ENCODE peak calls at places on chromosome 16, in nine cellular contexts. One of them, this sample, is unnamed.
A peak's percentile ranks its signal among the peaks of the same experiment; 100 is the strongest.

GRCh38 chr16:67284699-67285646 is 5.6 kb downstream of the PLEKHG4 start:
- DNase-seq in fibroblast of lung: no peak
- DNase-seq in lung: peak; percentile 42
- DNase-seq in cardiac muscle cell: peak; percentile 61
- DNase-seq in WERI-Rb-1: peak; percentile 60
- DNase-seq in adrenal gland: no peak
- DNase-seq in heart right ventricle: peak; percentile 23
- DNase-seq in mammary epithelial cell: peak; percentile 59
- DNase-seq in right cardiac atrium: no peak
- DNase-seq in this sample: peak; percentile 74

GRCh38 chr16:88844412-88845118 is 12.2 kb downstream of the GALNS start:
- DNase-seq in adrenal gland: no peak
- DNase-seq in mammary epithelial cell: no peak
- DNase-seq in heart right ventricle: no peak
- DNase-seq in lung: no peak
- DNase-seq in right cardiac atrium: no peak
- DNase-seq in cardiac muscle cell: no peak
- DNase-seq in WERI-Rb-1: no peak
- DNase-seq in fibroblast of lung: no peak
- DNase-seq in this sample: no peak

GRCh38 chr16:88401604-88402246 is 19.0 kb downstream of the ZNF469 start:
- DNase-seq in lung: no peak
- DNase-seq in heart right ventricle: no peak
- DNase-seq in adrenal gland: no peak
- DNase-seq in cardiac muscle cell: no peak
- DNase-seq in WERI-Rb-1: no peak
- DNase-seq in fibroblast of lung: no peak
- DNase-seq in right cardiac atrium: no peak
- DNase-seq in mammary epithelial cell: no peak
- DNase-seq in this sample: no peak

GRCh38 chr16:68792465-68793324 is 50.6 kb upstream of the TANGO6 start:
- DNase-seq in heart right ventricle: no peak
- DNase-seq in lung: no peak
- DNase-seq in mammary epithelial cell: no peak
- DNase-seq in cardiac muscle cell: no peak
- DNase-seq in fibroblast of lung: peak; percentile 66
- DNase-seq in WERI-Rb-1: no peak
- DNase-seq in adrenal gland: no peak
- DNase-seq in right cardiac atrium: no peak
- DNase-seq in this sample: peak; percentile 59

GRCh38 chr16:17561056-17561455 is 90.3 kb upstream of the XYLT1 start:
- DNase-seq in lung: no peak
- DNase-seq in cardiac muscle cell: no peak
- DNase-seq in adrenal gland: no peak
- DNase-seq in heart right ventricle: no peak
- DNase-seq in fibroblast of lung: no peak
- DNase-seq in WERI-Rb-1: no peak
- DNase-seq in mammary epithelial cell: no peak
- DNase-seq in right cardiac atrium: no peak
- DNase-seq in this sample: no peak

GRCh38 chr16:14240964-14241363 is 169.8 kb downstream of the MRTFB start:
- DNase-seq in adrenal gland: no peak
- DNase-seq in lung: no peak
- DNase-seq in right cardiac atrium: no peak
- DNase-seq in heart right ventricle: no peak
- DNase-seq in cardiac muscle cell: no peak
- DNase-seq in fibroblast of lung: no peak
- DNase-seq in WERI-Rb-1: no peak
- DNase-seq in mammary epithelial cell: no peak
- DNase-seq in this sample: no peak

GRCh38 chr16:3092501-3092991 is 6.5 kb downstream of the ZSCAN10 start:
- DNase-seq in fibroblast of lung: no peak
- DNase-seq in heart right ventricle: no peak
- DNase-seq in cardiac muscle cell: no peak
- DNase-seq in adrenal gland: no peak
- DNase-seq in lung: no peak
- DNase-seq in mammary epithelial cell: no peak
- DNase-seq in right cardiac atrium: no peak
- DNase-seq in WERI-Rb-1: peak; percentile 58
- DNase-seq in this sample: no peak

GRCh38 chr16:57937861-57938260 is 33.1 kb downstream of the CNGB1 start:
- DNase-seq in WERI-Rb-1: no peak
- DNase-seq in fibroblast of lung: no peak
- DNase-seq in lung: no peak
- DNase-seq in cardiac muscle cell: no peak
- DNase-seq in right cardiac atrium: no peak
- DNase-seq in mammary epithelial cell: no peak
- DNase-seq in adrenal gland: no peak
- DNase-seq in heart right ventricle: no peak
- DNase-seq in this sample: no peak

GRCh38 chr16:66824006-66824405 is 6.8 kb downstream of the NAE1 start:
- DNase-seq in heart right ventricle: no peak
- DNase-seq in mammary epithelial cell: peak; percentile 56
- DNase-seq in lung: no peak
- DNase-seq in WERI-Rb-1: no peak
- DNase-seq in cardiac muscle cell: no peak
- DNase-seq in right cardiac atrium: no peak
- DNase-seq in fibroblast of lung: peak; percentile 26
- DNase-seq in adrenal gland: no peak
- DNase-seq in this sample: no peak

GRCh38 chr16:23171234-23171948 is 11.2 kb upstream of the SCNN1G start:
- DNase-seq in WERI-Rb-1: no peak
- DNase-seq in adrenal gland: no peak
- DNase-seq in lung: no peak
- DNase-seq in cardiac muscle cell: no peak
- DNase-seq in right cardiac atrium: no peak
- DNase-seq in heart right ventricle: no peak
- DNase-seq in fibroblast of lung: peak; percentile 14
- DNase-seq in mammary epithelial cell: peak; percentile 77
- DNase-seq in this sample: no peak

GRCh38 chr16:8959921-8960787 is 3.6 kb downstream of the USP7 start:
- DNase-seq in heart right ventricle: no peak
- DNase-seq in WERI-Rb-1: no peak
- DNase-seq in right cardiac atrium: no peak
- DNase-seq in cardiac muscle cell: peak; percentile 44
- DNase-seq in adrenal gland: no peak
- DNase-seq in lung: no peak
- DNase-seq in fibroblast of lung: peak; percentile 29
- DNase-seq in mammary epithelial cell: no peak
- DNase-seq in this sample: no peak

GRCh38 chr16:47664653-47665325 is 203.7 kb downstream of the PHKB start:
- DNase-seq in heart right ventricle: no peak
- DNase-seq in mammary epithelial cell: no peak
- DNase-seq in cardiac muscle cell: no peak
- DNase-seq in WERI-Rb-1: no peak
- DNase-seq in right cardiac atrium: no peak
- DNase-seq in fibroblast of lung: peak; percentile 63
- DNase-seq in adrenal gland: no peak
- DNase-seq in lung: no peak
- DNase-seq in this sample: peak; percentile 31

GRCh38 chr16:13112639-13113038 is 211.2 kb downstream of the SHISA9 start:
- DNase-seq in fibroblast of lung: no peak
- DNase-seq in cardiac muscle cell: no peak
- DNase-seq in heart right ventricle: no peak
- DNase-seq in right cardiac atrium: no peak
- DNase-seq in lung: no peak
- DNase-seq in adrenal gland: no peak
- DNase-seq in WERI-Rb-1: no peak
- DNase-seq in mammary epithelial cell: no peak
- DNase-seq in this sample: no peak

GRCh38 chr16:28321700-28322411 is 29.5 kb downstream of the SBK1 start:
- DNase-seq in lung: no peak
- DNase-seq in adrenal gland: no peak
- DNase-seq in fibroblast of lung: peak; percentile 15
- DNase-seq in right cardiac atrium: no peak
- DNase-seq in WERI-Rb-1: peak; percentile 39
- DNase-seq in mammary epithelial cell: peak; percentile 16
- DNase-seq in cardiac muscle cell: peak; percentile 31
- DNase-seq in heart right ventricle: no peak
- DNase-seq in this sample: peak; percentile 44

GRCh38 chr16:84043486-84044107 is 1.0 kb upstream of the SLC38A8 start:
- DNase-seq in right cardiac atrium: no peak
- DNase-seq in heart right ventricle: no peak
- DNase-seq in mammary epithelial cell: no peak
- DNase-seq in adrenal gland: peak; percentile 39
- DNase-seq in WERI-Rb-1: no peak
- DNase-seq in cardiac muscle cell: no peak
- DNase-seq in lung: no peak
- DNase-seq in fibroblast of lung: no peak
- DNase-seq in this sample: no peak

GRCh38 chr16:87156195-87156594 is 161.0 kb downstream of the C16orf95 start:
- DNase-seq in fibroblast of lung: no peak
- DNase-seq in right cardiac atrium: no peak
- DNase-seq in cardiac muscle cell: no peak
- DNase-seq in lung: no peak
- DNase-seq in mammary epithelial cell: no peak
- DNase-seq in adrenal gland: no peak
- DNase-seq in WERI-Rb-1: no peak
- DNase-seq in heart right ventricle: no peak
- DNase-seq in this sample: no peak

GRCh38 chr16:22641030-22641671 is 130.5 kb downstream of the NPIPB5 start:
- DNase-seq in heart right ventricle: no peak
- DNase-seq in adrenal gland: no peak
- DNase-seq in WERI-Rb-1: no peak
- DNase-seq in right cardiac atrium: no peak
- DNase-seq in fibroblast of lung: peak; percentile 51
- DNase-seq in lung: no peak
- DNase-seq in mammary epithelial cell: peak; percentile 60
- DNase-seq in cardiac muscle cell: peak; percentile 76
- DNase-seq in this sample: no peak

GRCh38 chr16:88888778-88889387 is 22.4 kb upstream of the PABPN1L start:
- DNase-seq in cardiac muscle cell: no peak
- DNase-seq in heart right ventricle: peak; percentile 69
- DNase-seq in mammary epithelial cell: no peak
- DNase-seq in lung: no peak
- DNase-seq in right cardiac atrium: peak; percentile 68
- DNase-seq in WERI-Rb-1: no peak
- DNase-seq in adrenal gland: no peak
- DNase-seq in fibroblast of lung: no peak
- DNase-seq in this sample: no peak

GRCh38 chr16:17343028-17343427 is 127.7 kb downstream of the XYLT1 start:
- DNase-seq in lung: no peak
- DNase-seq in right cardiac atrium: no peak
- DNase-seq in fibroblast of lung: no peak
- DNase-seq in cardiac muscle cell: no peak
- DNase-seq in mammary epithelial cell: no peak
- DNase-seq in adrenal gland: no peak
- DNase-seq in WERI-Rb-1: no peak
- DNase-seq in heart right ventricle: no peak
- DNase-seq in this sample: no peak

GRCh38 chr16:82987767-82988166 is 361.0 kb downstream of the CDH13 start:
- DNase-seq in cardiac muscle cell: no peak
- DNase-seq in fibroblast of lung: no peak
- DNase-seq in WERI-Rb-1: no peak
- DNase-seq in mammary epithelial cell: peak; percentile 55
- DNase-seq in heart right ventricle: no peak
- DNase-seq in right cardiac atrium: no peak
- DNase-seq in lung: no peak
- DNase-seq in adrenal gland: no peak
- DNase-seq in this sample: no peak

DNA sequence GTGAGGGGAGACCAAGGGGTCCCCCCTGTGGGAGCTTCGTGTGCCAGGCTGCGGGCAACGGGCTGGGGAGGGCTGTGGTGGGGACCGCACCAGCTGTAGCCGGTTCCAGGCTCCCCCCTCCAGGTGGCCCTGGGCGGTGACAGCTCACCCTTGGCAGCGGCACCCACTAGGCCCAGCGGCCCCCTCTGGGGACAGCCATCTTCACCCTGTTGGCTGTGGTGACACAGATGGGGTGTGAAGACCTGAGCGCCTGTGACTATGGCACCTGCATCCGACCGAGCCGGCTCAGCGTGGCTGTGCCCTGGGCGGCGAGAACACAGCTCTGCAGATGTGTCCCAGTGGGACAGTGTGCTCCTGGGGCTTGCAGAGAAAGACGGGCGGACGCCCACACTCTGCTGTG is 1.1 kb upstream of the C1QTNF8 start:
- DNase-seq in fibroblast of lung: no peak
- DNase-seq in heart right ventricle: no peak
- DNase-seq in cardiac muscle cell: no peak
- DNase-seq in mammary epithelial cell: no peak
- DNase-seq in right cardiac atrium: no peak
- DNase-seq in adrenal gland: no peak
- DNase-seq in lung: no peak
- DNase-seq in WERI-Rb-1: no peak
- DNase-seq in this sample: no peak
- H3K27me3 ChIP-seq in fibroblast of lung: no peaks in the 10 kb centered on the region
- H3K27me3 ChIP-seq in heart right ventricle: peaks cover 38% of the 10 kb centered on the region
- H3K27me3 ChIP-seq in cardiac muscle cell: no peaks in the 10 kb centered on the region
- H3K27me3 ChIP-seq in mammary epithelial cell: peaks cover 2% of the 10 kb centered on the region
- H3K27me3 ChIP-seq in right cardiac atrium: no peaks in the 10 kb centered on the region
- H3K27me3 ChIP-seq in adrenal gland: no peaks in the 10 kb centered on the region
- H3K27me3 ChIP-seq in lung: peaks cover 3% of the 10 kb centered on the region
- H3K27me3 ChIP-seq in WERI-Rb-1: no peaks in the 10 kb centered on the region
- H3K27me3 ChIP-seq in this sample: peaks cover 8% of the 10 kb centered on the region

GRCh38 chr16:11309895-11310633 is 28.9 kb upstream of the PRM1 start:
- DNase-seq in right cardiac atrium: no peak
- DNase-seq in mammary epithelial cell: no peak
- DNase-seq in fibroblast of lung: no peak
- DNase-seq in lung: no peak
- DNase-seq in cardiac muscle cell: no peak
- DNase-seq in WERI-Rb-1: no peak
- DNase-seq in adrenal gland: no peak
- DNase-seq in heart right ventricle: no peak
- DNase-seq in this sample: no peak
- H3K4me3 ChIP-seq in right cardiac atrium: no peak overlapping the region
- H3K4me3 ChIP-seq in mammary epithelial cell: no peak overlapping the region
- H3K4me3 ChIP-seq in fibroblast of lung: no peak overlapping the region
- H3K4me3 ChIP-seq in lung: no peak overlapping the region
- H3K4me3 ChIP-seq in cardiac muscle cell: no peak overlapping the region
- H3K4me3 ChIP-seq in WERI-Rb-1: no peak overlapping the region
- H3K4me3 ChIP-seq in adrenal gland: no peak overlapping the region
- H3K4me3 ChIP-seq in heart right ventricle: no peak overlapping the region
- H3K4me3 ChIP-seq in this sample: no peak overlapping the region

GRCh38 chr16:73480381-73480780 is 432.5 kb upstream of the ZFHX3 start:
- DNase-seq in mammary epithelial cell: no peak
- DNase-seq in fibroblast of lung: no peak
- DNase-seq in cardiac muscle cell: no peak
- DNase-seq in adrenal gland: no peak
- DNase-seq in WERI-Rb-1: no peak
- DNase-seq in heart right ventricle: no peak
- DNase-seq in lung: no peak
- DNase-seq in right cardiac atrium: no peak
- DNase-seq in this sample: no peak

GRCh38 chr16:73483076-73483791 is 435.3 kb upstream of the ZFHX3 start:
- DNase-seq in right cardiac atrium: no peak
- DNase-seq in heart right ventricle: no peak
- DNase-seq in cardiac muscle cell: no peak
- DNase-seq in lung: no peak
- DNase-seq in adrenal gland: no peak
- DNase-seq in mammary epithelial cell: no peak
- DNase-seq in WERI-Rb-1: no peak
- DNase-seq in fibroblast of lung: no peak
- DNase-seq in this sample: no peak

GRCh38 chr16:73483934-73484712 is 436.2 kb upstream of the ZFHX3 start:
- DNase-seq in right cardiac atrium: no peak
- DNase-seq in fibroblast of lung: no peak
- DNase-seq in lung: no peak
- DNase-seq in mammary epithelial cell: no peak
- DNase-seq in cardiac muscle cell: no peak
- DNase-seq in adrenal gland: no peak
- DNase-seq in WERI-Rb-1: no peak
- DNase-seq in heart right ventricle: no peak
- DNase-seq in this sample: no peak
- H3K27me3 ChIP-seq in right cardiac atrium: peaks cover 3% of the 10 kb centered on the region
- H3K27me3 ChIP-seq in fibroblast of lung: no peaks in the 10 kb centered on the region
- H3K27me3 ChIP-seq in lung: no peaks in the 10 kb centered on the region
- H3K27me3 ChIP-seq in mammary epithelial cell: no peaks in the 10 kb centered on the region
- H3K27me3 ChIP-seq in cardiac muscle cell: no peaks in the 10 kb centered on the region
- H3K27me3 ChIP-seq in adrenal gland: peaks cover 4% of the 10 kb centered on the region
- H3K27me3 ChIP-seq in WERI-Rb-1: peaks cover 20% of the 10 kb centered on the region
- H3K27me3 ChIP-seq in heart right ventricle: peaks cover 12% of the 10 kb centered on the region
- H3K27me3 ChIP-seq in this sample: peaks cover 7% of the 10 kb centered on the region

GRCh38 chr16:78751601-78752000 is 652.1 kb downstream of the WWOX start:
- DNase-seq in heart right ventricle: no peak
- DNase-seq in cardiac muscle cell: no peak
- DNase-seq in fibroblast of lung: no peak
- DNase-seq in right cardiac atrium: no peak
- DNase-seq in WERI-Rb-1: no peak
- DNase-seq in lung: no peak
- DNase-seq in mammary epithelial cell: no peak
- DNase-seq in adrenal gland: no peak
- DNase-seq in this sample: no peak
- H3K4me3 ChIP-seq in heart right ventricle: no peak overlapping the region
- H3K4me3 ChIP-seq in cardiac muscle cell: no peak overlapping the region
- H3K4me3 ChIP-seq in fibroblast of lung: no peak overlapping the region
- H3K4me3 ChIP-seq in right cardiac atrium: no peak overlapping the region
- H3K4me3 ChIP-seq in WERI-Rb-1: no peak overlapping the region
- H3K4me3 ChIP-seq in lung: no peak overlapping the region
- H3K4me3 ChIP-seq in mammary epithelial cell: no peak overlapping the region
- H3K4me3 ChIP-seq in adrenal gland: no peak overlapping the region
- H3K4me3 ChIP-seq in this sample: no peak overlapping the region